ENCODE peak calls at places on chromosomes 16 and 17, in six cellular contexts. J is IMR-90; Z is heart right ventricle; K is CD8-positive, alpha-beta T cell; O is Peyer's patch; U is H7. S is an unnamed sample.

GRCh38 chr16:2054543-2055245 is 6.9 kb downstream of the TSC2 start:
- DNase-seq in Z (no peak), U (no peak), K (no peak), J (no peak), O (peak), S (no peak)

GRCh38 chr17:882827-883585 is 96.6 kb downstream of the NXN start:
- DNase-seq in J (peak), Z (peak), U (no peak), K (no peak), O (no peak), S (no peak)

GRCh38 chr16:2028620-2029220 is 2.0 kb downstream of the NHERF2 start:
- DNase-seq in K (no peak), J (no peak), Z (no peak), U (no peak), O (no peak), S (no peak)

GRCh38 chr17:4583796-4584124 is 569 bp upstream of the SMTNL2 start:
- DNase-seq in J (no peak), U (peak), Z (peak), O (no peak), K (no peak), S (no peak)

GRCh38 chr17:75433223-75433622 is 23.2 kb upstream of the TMEM94 start:
- DNase-seq in K (no peak), J (no peak), O (no peak), Z (no peak), U (no peak), S (no peak)

GRCh38 chr16:14358697-14359305 is 271.3 kb downstream of the PARN start:
- DNase-seq in J (no peak), K (no peak), U (no peak), Z (no peak), O (no peak), S (no peak)

GRCh38 chr17:72953621-72954020 is 138.9 kb downstream of the SLC39A11 start:
- DNase-seq in O (no peak), U (no peak), Z (no peak), J (no peak), K (no peak), S (no peak)

GRCh38 chr17:63550816-63551639 is 751 bp downstream of the DCAF7 start:
- DNase-seq in O (no peak), Z (no peak), U (peak), J (peak), K (no peak), S (no peak)

GRCh38 chr17:55642741-55643140 is 79.9 kb downstream of the TMEM100 start:
- DNase-seq in K (no peak), Z (no peak), J (no peak), O (no peak), U (no peak), S (no peak)

GRCh38 chr16:57194512-57194911 is 8.4 kb downstream of the RSPRY1 start:
- DNase-seq in U (no peak), Z (no peak), J (peak), K (no peak), O (no peak), S (no peak)

GRCh38 chr16:58299757-58300349 is 5.0 kb upstream of the PRSS54 start:
- DNase-seq in K (no peak), Z (peak), O (no peak), J (peak), U (peak), S (no peak)

GRCh38 chr16:84520778-84521770 is 16.6 kb upstream of the MEAK7 start:
- DNase-seq in Z (no peak), O (no peak), U (no peak), J (no peak), K (no peak), S (no peak)

GRCh38 chr17:72600934-72601333 is 480.1 kb downstream of the SOX9 start:
- DNase-seq in J (peak), K (no peak), U (no peak), Z (no peak), O (no peak), S (no peak)

GRCh38 chr17:57979076-57979475 is 9.0 kb downstream of the VEZF1 start:
- DNase-seq in U (no peak), K (no peak), Z (no peak), J (no peak), O (no peak), S (no peak)

GRCh38 chr16:22006636-22007035 is 1.3 kb upstream of the MOSMO start:
- DNase-seq in Z (no peak), K (no peak), O (no peak), J (no peak), U (no peak), S (no peak)
- H3K4me3 ChIP-seq in Z (no peak), K (no peak), O (no peak), J (no peak), U (no peak), S (peak)

GRCh38 chr17:48718781-48719641 is 3.3 kb downstream of the PRAC1 start:
- DNase-seq in O (peak), J (no peak), K (no peak), Z (no peak), U (peak), S (no peak)
- H3K4me3 ChIP-seq in O (no peak), J (no peak), K (no peak), Z (no peak), U (peak), S (no peak)

DNA sequence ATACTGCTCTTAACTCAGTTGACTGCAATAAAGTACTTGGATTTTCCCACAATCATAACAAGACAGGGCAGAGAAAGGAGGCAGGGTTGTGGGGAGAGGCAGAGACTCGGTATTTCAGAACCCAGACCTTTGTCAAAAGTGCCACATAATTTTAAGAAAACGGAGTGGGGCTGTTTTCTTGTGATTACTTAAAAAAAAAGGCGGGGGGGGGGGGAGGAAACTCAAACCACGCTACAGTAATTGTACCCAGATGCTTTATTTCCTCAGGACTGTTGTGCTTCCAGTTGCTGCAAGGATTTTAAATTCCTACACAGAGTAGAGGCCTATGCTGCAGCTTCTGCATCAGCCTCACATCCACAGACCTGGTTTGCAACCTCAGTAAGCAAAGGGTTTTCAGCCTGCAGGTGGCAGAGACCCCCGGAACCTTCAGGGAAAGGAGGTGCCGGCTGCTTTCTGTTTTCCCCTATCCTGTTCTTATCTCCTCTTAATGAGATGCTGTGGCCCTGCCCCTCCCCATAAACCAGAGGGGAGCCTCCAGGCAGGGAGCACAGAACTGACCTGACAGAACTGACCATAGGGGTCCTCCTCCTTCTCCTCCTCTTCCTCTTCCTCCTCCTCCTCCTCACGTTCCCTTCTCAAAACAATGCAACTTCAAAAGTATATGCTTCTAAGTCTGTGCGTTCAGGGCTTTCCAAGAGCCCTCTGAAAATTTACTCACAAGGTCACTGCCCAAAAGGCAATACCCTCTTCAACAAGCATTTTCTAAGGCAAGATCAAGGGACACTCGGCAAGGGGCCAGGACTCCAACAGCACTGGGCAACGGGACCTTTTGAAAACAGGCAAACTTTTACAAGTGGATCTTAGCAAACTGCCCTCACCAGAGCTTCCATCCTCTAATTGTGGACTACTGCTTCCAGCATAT is 7.5 kb downstream of the AXIN2 start:
- DNase-seq in K (no peak), J (peak), Z (no peak), U (peak), O (no peak), S (no peak)
- H3K4me3 ChIP-seq in K (no peak), J (no peak), Z (no peak), U (no peak), O (no peak), S (no peak)

GRCh38 chr17:15456486-15456885 is 10.9 kb downstream of the CDRT4 start:
- DNase-seq in J (no peak), U (no peak), K (no peak), O (no peak), Z (peak), S (no peak)

GRCh38 chr17:15456972-15457722 is 10.3 kb downstream of the CDRT4 start:
- DNase-seq in O (no peak), Z (peak), J (peak), K (no peak), U (no peak), S (peak)

GRCh38 chr17:15453782-15454181 is 13.6 kb downstream of the CDRT4 start:
- DNase-seq in J (no peak), O (no peak), U (no peak), K (no peak), Z (no peak), S (no peak)

GRCh38 chr17:15454328-15454727 is 13.1 kb downstream of the CDRT4 start:
- DNase-seq in J (no peak), K (no peak), Z (no peak), U (no peak), O (no peak), S (no peak)

DNA sequence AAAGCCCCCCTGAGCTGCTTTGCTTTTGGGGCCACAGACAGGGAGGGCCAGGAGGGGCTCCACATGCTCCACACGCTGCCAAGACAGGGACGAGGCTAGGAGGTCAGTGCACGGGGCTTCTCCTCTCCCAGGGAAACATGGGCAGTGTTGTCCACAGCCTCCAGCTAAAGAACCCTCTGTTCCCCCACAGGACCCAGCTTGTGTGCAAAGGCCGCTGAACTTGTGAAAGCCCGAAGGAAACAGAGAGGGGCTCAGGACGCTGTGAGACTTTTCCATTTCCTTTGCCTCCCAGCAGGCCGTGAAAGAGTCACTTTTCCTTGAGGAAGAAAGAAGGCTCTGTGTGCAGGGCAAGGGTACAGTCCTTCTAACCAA is 9.7 kb downstream of the CDRT4 start:
- DNase-seq in Z (no peak), J (no peak), O (no peak), K (no peak), U (no peak), S (no peak)
- H3K4me3 ChIP-seq in Z (no peak), J (no peak), O (no peak), K (no peak), U (no peak), S (no peak)

DNA sequence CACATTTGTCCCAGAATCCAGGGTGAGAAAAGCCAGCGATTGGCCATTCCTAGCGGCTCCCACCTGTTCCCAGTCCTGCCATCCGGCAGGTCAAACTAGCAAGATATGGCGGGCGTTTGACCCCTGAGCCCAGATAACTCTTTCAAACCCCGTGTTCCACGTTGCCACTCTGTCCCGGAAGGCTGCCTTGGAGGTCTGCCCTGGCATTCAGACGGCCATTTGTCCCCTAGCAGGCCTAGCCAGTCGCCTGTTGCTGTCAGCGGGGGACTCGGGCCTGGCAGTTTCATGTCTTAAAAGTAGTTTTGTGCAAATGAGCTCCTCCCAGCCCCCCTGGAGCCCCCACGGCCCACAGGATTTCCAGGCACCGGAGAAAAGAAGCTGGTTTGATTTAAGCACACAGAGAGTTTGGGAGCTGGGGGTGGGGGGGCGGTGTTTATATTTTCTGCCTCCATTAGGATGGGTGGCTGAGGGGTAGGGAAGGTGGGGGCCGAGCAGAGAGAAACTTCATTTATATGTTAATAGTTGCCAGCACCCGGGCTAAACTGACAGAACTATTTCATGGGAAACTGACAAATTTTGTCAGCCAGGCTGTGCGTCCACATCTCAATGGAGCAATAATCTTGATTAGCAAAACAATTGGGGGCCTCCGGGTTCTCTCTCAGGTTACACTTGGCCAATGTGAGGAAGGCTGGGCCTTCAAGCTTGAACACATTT is 240.9 kb upstream of the SALL1 start:
- DNase-seq in U (peak), O (no peak), J (no peak), Z (no peak), K (no peak), S (no peak)
- H3K4me3 ChIP-seq in U (peak), O (no peak), J (no peak), Z (no peak), K (no peak), S (no peak)

GRCh38 chr17:38418069-38418692 is 10.1 kb upstream of the ARHGAP23 start:
- DNase-seq in O (no peak), U (peak), Z (no peak), K (no peak), J (no peak), S (no peak)
- H3K4me3 ChIP-seq in O (no peak), U (no peak), Z (no peak), K (no peak), J (no peak), S (peak)

S was measured in dorsolateral prefrontal cortex.